ENCODE peak calls at places on chromosomes 1 and 21, in four cellular contexts. One of them, this sample, is unnamed.

GRCh38 chr1:228369608-228370438 is 36.8 kb downstream of the TRIM11 start:
- DNase-seq in K562: no peak
- DNase-seq in HepG2: no peak
- DNase-seq in GM12878: no peak
- DNase-seq in this sample: no peak

GRCh38 chr1:187157552-187157951 is 328.8 kb downstream of the PLA2G4A start:
- DNase-seq in K562: no peak
- DNase-seq in HepG2: no peak
- DNase-seq in GM12878: no peak
- DNase-seq in this sample: no peak

GRCh38 chr1:46070164-46070814 is 62.1 kb downstream of the PIK3R3 start:
- DNase-seq in K562: no peak
- DNase-seq in HepG2: peak; percentile 3
- DNase-seq in GM12878: no peak
- DNase-seq in this sample: no peak

GRCh38 chr1:29542476-29543015 is 306.2 kb downstream of the PTPRU start:
- DNase-seq in K562: no peak
- DNase-seq in HepG2: no peak
- DNase-seq in GM12878: no peak
- DNase-seq in this sample: no peak

GRCh38 chr1:231792634-231793033 is 166.0 kb downstream of the DISC1 start:
- DNase-seq in K562: no peak
- DNase-seq in HepG2: no peak
- DNase-seq in GM12878: no peak
- DNase-seq in this sample: no peak

GRCh38 chr1:14113841-14114567 is 414.0 kb downstream of the PRDM2 start:
- DNase-seq in K562: peak; percentile 56
- DNase-seq in HepG2: no peak
- DNase-seq in GM12878: no peak
- DNase-seq in this sample: no peak

GRCh38 chr1:54839824-54840223 is 38.7 kb upstream of the TTC22 start:
- DNase-seq in K562: no peak
- DNase-seq in HepG2: no peak
- DNase-seq in GM12878: no peak
- DNase-seq in this sample: no peak

GRCh38 chr1:111747282-111747734 is 8.1 kb upstream of the INKA2 start:
- DNase-seq in K562: peak; percentile 81
- DNase-seq in HepG2: peak; percentile 81
- DNase-seq in GM12878: no peak
- DNase-seq in this sample: peak; percentile 90

GRCh38 chr1:225441314-225442119 is 13.7 kb upstream of the LBR start:
- DNase-seq in K562: no peak
- DNase-seq in HepG2: peak; percentile 87
- DNase-seq in GM12878: no peak
- DNase-seq in this sample: no peak

GRCh38 chr1:151990856-151991198 is 2.8 kb downstream of the S100A10 start:
- DNase-seq in K562: no peak
- DNase-seq in HepG2: peak; percentile 73
- DNase-seq in GM12878: no peak
- DNase-seq in this sample: no peak

GRCh38 chr1:247639381-247639981 is 34.1 kb downstream of the OR2G3 start:
- DNase-seq in K562: peak; percentile 73
- DNase-seq in HepG2: no peak
- DNase-seq in GM12878: no peak
- DNase-seq in this sample: no peak

GRCh38 chr1:101463195-101463594 is 226.4 kb downstream of the S1PR1 start:
- DNase-seq in K562: no peak
- DNase-seq in HepG2: no peak
- DNase-seq in GM12878: no peak
- DNase-seq in this sample: no peak

GRCh38 chr1:231628207-231628876 is 1.8 kb downstream of the DISC1 start:
- DNase-seq in K562: no peak
- DNase-seq in HepG2: peak; percentile 91
- DNase-seq in GM12878: no peak
- DNase-seq in this sample: no peak

GRCh38 chr1:214551052-214551435 is 358 bp downstream of the PTPN14 start:
- DNase-seq in K562: no peak
- DNase-seq in HepG2: no peak
- DNase-seq in GM12878: no peak
- DNase-seq in this sample: no peak

GRCh38 chr21:17387030-17387617 is 125.7 kb upstream of the CXADR start:
- DNase-seq in K562: peak; percentile 41
- DNase-seq in HepG2: peak; percentile 75
- DNase-seq in GM12878: peak; percentile 1
- DNase-seq in this sample: peak; percentile 51

GRCh38 chr1:83114136-83114834 is 884.6 kb downstream of the TTLL7 start:
- DNase-seq in K562: no peak
- DNase-seq in HepG2: no peak
- DNase-seq in GM12878: no peak
- DNase-seq in this sample: no peak
- TF ChIP-seq POLR2AphosphoS5 in K562: no peak
- TF ChIP-seq POLR2AphosphoS5 in HepG2: no peak
- TF ChIP-seq POLR2AphosphoS5 in GM12878: no peak
- TF ChIP-seq POLR2AphosphoS5 in this sample: no peak

DNA sequence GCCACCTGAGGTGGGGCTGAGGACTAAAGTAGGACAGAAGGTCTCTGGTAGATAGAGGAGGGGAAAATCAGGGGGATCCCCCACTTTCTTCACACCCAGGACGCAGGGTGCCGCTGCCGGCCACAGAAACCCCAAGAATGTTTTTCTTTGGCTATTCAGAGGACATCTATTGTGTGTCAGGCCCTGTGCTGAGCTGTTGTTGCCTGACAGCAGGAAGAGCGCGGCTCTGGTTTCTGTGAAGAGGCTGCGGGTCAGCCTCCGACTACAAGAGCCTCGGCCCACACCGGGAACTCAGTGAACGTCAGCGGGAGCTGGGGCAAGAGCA is 407 bp upstream of the PIGV start:
- DNase-seq in K562: no peak
- DNase-seq in HepG2: no peak
- DNase-seq in GM12878: peak; percentile 80
- DNase-seq in this sample: no peak
- TF ChIP-seq ATF3 in K562: no peak
- TF ChIP-seq ATF3 in HepG2: no peak
- TF ChIP-seq ATF3 in GM12878: no peak
- TF ChIP-seq ATF3 in this sample: no peak

GRCh38 chr1:59939393-59939792 is 12.8 kb upstream of the CYP2J2 start:
- DNase-seq in K562: no peak
- DNase-seq in HepG2: no peak
- DNase-seq in GM12878: no peak
- DNase-seq in this sample: no peak

GRCh38 chr1:59937636-59938210 is 11.2 kb upstream of the CYP2J2 start:
- DNase-seq in K562: no peak
- DNase-seq in HepG2: no peak
- DNase-seq in GM12878: no peak
- DNase-seq in this sample: no peak

GRCh38 chr1:59936358-59936821 is 9.8 kb upstream of the CYP2J2 start:
- DNase-seq in K562: no peak
- DNase-seq in HepG2: peak; percentile 79
- DNase-seq in GM12878: no peak
- DNase-seq in this sample: no peak
- TF ChIP-seq REST in K562: no peak
- TF ChIP-seq REST in HepG2: peak; percentile 34
- TF ChIP-seq REST in GM12878: no peak
- TF ChIP-seq REST in this sample: no peak

GRCh38 chr21:35004289-35004688 is 44.8 kb downstream of the RUNX1 start:
- DNase-seq in K562: no peak
- DNase-seq in HepG2: no peak
- DNase-seq in GM12878: no peak
- DNase-seq in this sample: no peak

GRCh38 chr21:35006248-35006647 is 42.9 kb downstream of the RUNX1 start:
- DNase-seq in K562: no peak
- DNase-seq in HepG2: no peak
- DNase-seq in GM12878: no peak
- DNase-seq in this sample: no peak

GRCh38 chr21:35005825-35006224 is 43.3 kb downstream of the RUNX1 start:
- DNase-seq in K562: no peak
- DNase-seq in HepG2: no peak
- DNase-seq in GM12878: no peak
- DNase-seq in this sample: no peak

GRCh38 chr21:35005077-35005476 is 44.0 kb downstream of the RUNX1 start:
- DNase-seq in K562: no peak
- DNase-seq in HepG2: no peak
- DNase-seq in GM12878: no peak
- DNase-seq in this sample: no peak

DNA sequence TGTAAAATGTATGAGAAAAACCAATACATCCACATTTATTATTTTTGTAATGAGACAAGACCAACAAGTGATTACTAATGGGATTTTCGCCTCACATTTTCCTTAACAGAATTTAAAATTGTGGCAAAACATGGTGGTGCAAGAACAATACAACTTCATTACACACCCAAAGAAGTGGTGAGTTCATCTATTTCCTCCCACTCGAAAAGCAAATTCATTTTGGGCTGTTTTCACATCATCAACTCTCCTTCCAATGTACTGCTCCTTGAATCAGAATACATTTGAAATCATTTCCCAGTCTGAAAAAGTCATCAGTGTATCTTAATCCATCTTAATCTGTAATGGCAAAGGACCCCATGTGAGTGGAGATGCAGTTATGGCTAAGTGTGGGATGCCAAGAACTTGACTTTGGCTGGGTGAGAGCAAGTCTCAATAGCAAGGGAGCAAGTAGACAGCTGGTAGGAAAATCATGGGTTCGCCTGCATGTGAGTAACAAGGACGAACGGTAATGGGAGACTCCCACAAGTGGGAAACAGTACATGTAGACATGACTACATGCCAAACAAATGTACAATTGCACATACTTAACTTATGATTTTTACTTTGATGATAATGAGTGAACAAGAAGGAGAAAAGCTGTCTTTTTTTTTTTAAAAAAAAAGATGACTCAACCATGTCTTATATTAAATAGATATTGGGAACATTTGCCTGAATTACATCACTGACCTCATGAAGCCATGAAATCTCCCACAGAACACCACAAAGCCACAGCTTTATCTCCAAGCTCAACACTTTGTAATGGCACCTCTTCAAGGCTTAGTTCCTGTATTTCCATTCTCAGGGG is 46.0 kb downstream of the RUNX1 start:
- DNase-seq in K562: no peak
- DNase-seq in HepG2: no peak
- DNase-seq in GM12878: no peak
- DNase-seq in this sample: no peak
- TF ChIP-seq POLR2AphosphoS5 in K562: no peak
- TF ChIP-seq POLR2AphosphoS5 in HepG2: no peak
- TF ChIP-seq POLR2AphosphoS5 in GM12878: no peak
- TF ChIP-seq POLR2AphosphoS5 in this sample: no peak

DNA sequence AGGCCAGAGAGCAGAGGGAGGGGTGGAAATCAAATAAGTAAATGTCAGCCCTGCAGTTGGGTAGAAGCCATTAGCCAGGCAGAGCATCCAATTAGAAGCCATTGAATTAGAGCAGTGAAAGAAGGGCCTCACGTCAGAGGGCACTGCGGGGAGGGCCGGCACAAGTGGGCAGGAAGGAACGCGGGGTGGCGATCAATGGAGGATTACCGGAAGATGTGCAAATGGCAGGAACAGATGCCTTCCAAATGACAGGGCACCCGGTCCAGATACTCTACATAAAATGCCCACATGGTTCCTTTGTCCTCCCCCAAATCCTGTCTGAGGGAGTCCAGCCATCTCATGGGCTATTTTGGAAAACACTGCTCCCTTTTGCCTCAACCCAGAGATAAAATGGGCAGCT is 3.4 kb upstream of the KLHDC8A start:
- DNase-seq in K562: no peak
- DNase-seq in HepG2: no peak
- DNase-seq in GM12878: no peak
- DNase-seq in this sample: no peak
- TF ChIP-seq ATF3 in K562: no peak
- TF ChIP-seq ATF3 in HepG2: no peak
- TF ChIP-seq ATF3 in GM12878: no peak
- TF ChIP-seq ATF3 in this sample: no peak

GRCh38 chr1:154627247-154628121 is 19.5 kb upstream of the ADAR start:
- DNase-seq in K562: peak; percentile 82
- DNase-seq in HepG2: peak; percentile 84
- DNase-seq in GM12878: no peak
- DNase-seq in this sample: peak; percentile 82
- TF ChIP-seq REST in K562: no peak
- TF ChIP-seq REST in HepG2: peak; percentile 37
- TF ChIP-seq REST in GM12878: no peak
- TF ChIP-seq REST in this sample: no peak

GRCh38 chr1:208242829-208243521 is 1.2 kb downstream of the PLXNA2 start:
- DNase-seq in K562: peak; percentile 46
- DNase-seq in HepG2: no peak
- DNase-seq in GM12878: no peak
- DNase-seq in this sample: no peak

GRCh38 chr1:208243851-208244583 is at the start of gene PLXNA2:
- DNase-seq in K562: peak; percentile 46
- DNase-seq in HepG2: peak; percentile 52
- DNase-seq in GM12878: no peak
- DNase-seq in this sample: peak; percentile 15

GRCh38 chr1:208243522-208243850 is 698 bp downstream of the PLXNA2 start:
- DNase-seq in K562: no peak
- DNase-seq in HepG2: no peak
- DNase-seq in GM12878: no peak
- DNase-seq in this sample: no peak

GRCh38 chr1:208244584-208244916 is 366 bp upstream of the PLXNA2 start:
- DNase-seq in K562: no peak
- DNase-seq in HepG2: no peak
- DNase-seq in GM12878: no peak
- DNase-seq in this sample: no peak

DNA sequence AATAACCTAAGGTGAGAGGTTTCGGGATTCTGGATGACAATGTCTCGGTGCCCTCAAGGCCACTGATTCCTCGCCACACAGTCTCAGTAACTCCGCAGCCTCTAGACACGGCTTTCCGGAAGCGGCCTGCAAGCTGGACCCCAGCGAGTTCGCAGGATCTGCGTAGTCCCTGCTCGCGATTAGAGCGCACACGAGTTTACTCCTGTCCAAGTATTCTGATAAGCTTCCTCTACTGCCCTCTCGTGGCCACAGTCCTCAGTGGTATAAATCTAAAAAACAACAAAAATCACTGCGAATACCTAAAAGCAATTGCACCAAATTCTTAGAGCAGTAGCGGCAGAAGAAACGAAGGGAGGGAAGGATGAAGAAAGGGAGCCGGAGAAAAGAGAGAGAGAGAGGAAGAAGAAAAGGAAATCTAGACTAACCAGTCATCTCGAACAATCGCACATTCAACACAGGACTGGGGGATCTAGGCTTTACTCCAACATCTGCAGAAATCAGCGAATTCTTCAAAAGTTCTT is 1.1 kb upstream of the PLXNA2 start:
- DNase-seq in K562: peak; percentile 82
- DNase-seq in HepG2: peak; percentile 85
- DNase-seq in GM12878: peak; percentile 26
- DNase-seq in this sample: peak; percentile 81
- TF ChIP-seq POLR2AphosphoS5 in K562: no peak
- TF ChIP-seq POLR2AphosphoS5 in HepG2: no peak
- TF ChIP-seq POLR2AphosphoS5 in GM12878: no peak
- TF ChIP-seq POLR2AphosphoS5 in this sample: no peak

DNA sequence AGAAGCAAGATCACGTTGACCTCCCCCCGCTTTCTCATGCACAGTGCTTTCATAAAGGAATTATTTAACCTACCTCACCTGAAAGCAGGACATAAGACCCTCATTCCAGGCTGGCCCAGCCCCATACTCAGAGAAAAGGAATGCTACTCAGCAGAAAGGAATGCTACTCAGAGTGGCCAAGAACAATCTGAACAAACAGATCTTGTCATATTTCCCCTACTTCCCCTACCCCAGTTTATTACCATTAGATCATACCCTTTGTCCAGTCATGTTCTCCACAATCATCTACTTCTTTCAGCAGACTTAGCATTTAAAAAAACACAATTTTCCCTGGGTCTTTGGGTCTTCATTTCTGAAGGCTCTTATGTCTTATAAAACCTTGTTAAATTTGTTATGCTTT is 89.8 kb downstream of the SLC16A1 start:
- DNase-seq in K562: no peak
- DNase-seq in HepG2: no peak
- DNase-seq in GM12878: no peak
- DNase-seq in this sample: no peak
- TF ChIP-seq ATF3 in K562: no peak
- TF ChIP-seq ATF3 in HepG2: no peak
- TF ChIP-seq ATF3 in GM12878: no peak
- TF ChIP-seq ATF3 in this sample: no peak